ENCODE peak calls at places on chromosome 7, in eight cellular contexts. J is AG04450, W is uterus, B is tibial artery, Q is adrenal gland, S is brain microvascular endothelial cell, O is kidney, M is HCT116. T is an unnamed sample.

GRCh38 chr7:131727189-131727588 is 170.8 kb upstream of the PODXL start:
- DNase-seq in J (no peak), W (no peak), B (no peak), Q (no peak), S (no peak), O (no peak), M (no peak), T (no peak)

GRCh38 chr7:95794917-95795515 is 22.7 kb downstream of the DYNC1I1 start:
- DNase-seq in J (no peak), W (no peak), B (no peak), Q (no peak), S (peak), O (no peak), M (peak), T (peak)

GRCh38 chr7:23469150-23469960 is 936 bp downstream of the IGF2BP3 start:
- DNase-seq in J (no peak), W (no peak), B (no peak), Q (no peak), S (no peak), O (no peak), M (no peak), T (no peak)

GRCh38 chr7:66377714-66378113 is 172.6 kb downstream of the TPST1 start:
- DNase-seq in J (no peak), W (no peak), B (no peak), Q (no peak), S (no peak), O (no peak), M (no peak), T (no peak)

GRCh38 chr7:13414661-13415105 is 574.8 kb downstream of the ETV1 start:
- DNase-seq in J (no peak), W (no peak), B (no peak), Q (no peak), S (peak), O (no peak), M (no peak), T (no peak)

GRCh38 chr7:105209870-105210269 is 178.9 kb downstream of the SRPK2 start:
- DNase-seq in J (no peak), W (no peak), B (no peak), Q (no peak), S (no peak), O (no peak), M (no peak), T (no peak)

GRCh38 chr7:44063894-44064651 is 1.3 kb downstream of the PGAM2 start:
- DNase-seq in J (no peak), W (no peak), B (peak), Q (no peak), S (no peak), O (peak), M (no peak), T (no peak)

GRCh38 chr7:90269163-90269562 is 24.2 kb downstream of the CFAP69 start:
- DNase-seq in J (no peak), W (no peak), B (no peak), Q (no peak), S (no peak), O (no peak), M (no peak), T (no peak)

DNA sequence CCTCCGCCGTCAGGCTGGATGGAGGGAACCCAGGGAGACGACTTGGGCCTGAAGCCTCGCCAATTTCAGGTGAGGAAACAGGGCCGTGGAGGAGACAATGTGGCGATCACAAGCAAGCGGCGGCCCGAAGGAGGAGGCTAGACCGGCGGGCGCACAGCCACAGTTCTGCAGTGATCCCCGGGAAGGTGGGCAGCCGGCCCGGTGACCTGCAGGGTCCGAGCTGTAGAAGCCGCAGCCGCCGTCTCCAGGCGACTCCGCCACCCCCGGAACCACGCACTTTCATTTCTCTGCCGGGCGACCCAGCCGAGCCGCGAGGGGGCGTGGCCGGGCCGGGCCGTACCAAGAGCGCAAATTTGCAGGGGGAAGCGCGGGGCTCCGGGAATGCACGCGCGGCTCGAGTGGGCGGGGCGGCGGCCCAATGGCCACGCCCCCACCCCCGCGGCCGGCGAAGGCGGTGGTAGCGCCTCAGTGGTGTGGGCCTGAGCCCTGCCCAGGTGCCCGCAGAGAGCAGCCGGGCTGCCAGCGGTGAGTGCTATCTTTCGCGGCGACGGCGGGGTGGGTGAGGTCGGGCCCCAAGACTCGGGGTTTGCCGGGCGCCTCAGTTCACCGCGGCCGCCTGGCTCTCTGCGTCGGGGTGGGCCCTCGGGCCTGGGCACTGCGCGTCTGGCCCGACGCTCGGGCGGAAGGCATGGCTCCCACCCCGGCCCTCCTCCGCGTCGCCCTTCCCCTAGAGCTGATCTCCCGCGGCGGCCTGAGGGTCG is at the start of gene POR:
- DNase-seq in J (peak), W (peak), B (peak), Q (peak), S (peak), O (peak), M (peak), T (peak)
- TF ChIP-seq CTCF in J (no peak), W (peak), B (no peak), Q (no peak), S (no peak), O (peak), M (no peak), T (peak)

GRCh38 chr7:55044791-55045190 is 26.0 kb downstream of the EGFR start:
- DNase-seq in J (no peak), W (no peak), B (no peak), Q (no peak), S (no peak), O (no peak), M (no peak), T (no peak)
- H3K27ac ChIP-seq in J (peak), W (no peak), B (peak), Q (no peak), S (no peak), O (peak), M (no peak), T (no peak)

GRCh38 chr7:149497467-149498261 is at the start of gene ZNF746:
- DNase-seq in J (peak), W (peak), B (peak), Q (peak), S (peak), O (peak), M (peak), T (peak)

GRCh38 chr7:149496642-149497391 is 792 bp downstream of the ZNF746 start:
- DNase-seq in J (no peak), W (peak), B (no peak), Q (peak), S (peak), O (peak), M (no peak), T (peak)

GRCh38 chr7:149494738-149495368 is 2.8 kb downstream of the ZNF746 start:
- DNase-seq in J (peak), W (no peak), B (no peak), Q (no peak), S (no peak), O (no peak), M (no peak), T (no peak)

GRCh38 chr7:149493366-149493765 is 4.2 kb downstream of the ZNF746 start:
- DNase-seq in J (no peak), W (no peak), B (no peak), Q (no peak), S (no peak), O (no peak), M (no peak), T (no peak)

DNA sequence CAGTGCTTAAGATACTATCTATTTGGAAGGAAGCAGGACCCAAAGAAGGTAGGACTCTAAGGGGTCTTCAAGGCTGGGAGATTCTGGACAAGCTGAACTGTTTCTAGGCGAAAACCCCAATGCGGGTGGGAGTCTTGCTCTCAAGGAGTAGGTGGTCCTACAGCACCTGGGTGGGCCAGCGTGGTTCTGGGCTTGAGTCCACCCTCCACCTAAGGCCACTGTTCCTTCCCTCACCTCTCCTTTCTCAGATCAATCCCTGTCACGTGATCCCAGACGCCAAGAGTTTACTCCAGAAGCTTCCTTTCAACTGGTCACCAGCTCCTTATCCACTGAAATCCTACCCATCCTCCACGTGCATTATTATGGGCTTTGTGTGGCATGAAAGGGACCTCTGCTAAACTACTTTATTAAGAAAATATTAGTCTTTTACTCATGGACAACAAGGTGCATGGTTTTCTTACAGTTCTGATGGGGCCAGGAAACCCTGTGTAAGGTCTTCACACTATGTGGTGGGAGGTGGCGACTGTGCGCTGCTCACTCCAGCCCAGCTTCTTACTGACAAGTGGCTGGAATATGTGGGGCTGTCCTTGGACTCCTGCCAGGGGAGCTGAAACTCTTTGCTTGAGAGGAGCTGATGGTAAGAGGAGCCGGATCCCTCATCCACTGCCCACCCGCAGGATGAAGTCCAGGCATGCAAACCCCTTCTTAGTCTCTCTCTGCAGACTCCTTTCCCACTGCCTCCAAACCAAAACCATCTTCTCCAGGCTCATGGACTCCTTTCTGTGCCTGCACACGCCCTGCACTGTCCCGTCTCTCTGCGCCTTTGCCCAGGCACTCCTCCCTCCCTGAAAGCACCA is 1.6 kb downstream of the ZNF746 start:
- DNase-seq in J (peak), W (peak), B (peak), Q (peak), S (peak), O (peak), M (no peak), T (peak)
- H3K4me3 ChIP-seq in J (peak), W (peak), B (peak), Q (no peak), S (peak), O (peak), M (peak), T (no peak)

GRCh38 chr7:37833818-37834146 is 14.6 kb upstream of the NME8 start:
- DNase-seq in J (no peak), W (no peak), B (no peak), Q (no peak), S (no peak), O (no peak), M (no peak), T (no peak)

GRCh38 chr7:37833107-37833817 is 15.1 kb upstream of the NME8 start:
- DNase-seq in J (no peak), W (peak), B (no peak), Q (peak), S (peak), O (peak), M (peak), T (peak)

GRCh38 chr7:37826825-37827224 is 21.6 kb upstream of the NME8 start:
- DNase-seq in J (no peak), W (no peak), B (no peak), Q (no peak), S (no peak), O (no peak), M (no peak), T (no peak)

GRCh38 chr7:37831214-37831613 is 17.2 kb upstream of the NME8 start:
- DNase-seq in J (no peak), W (no peak), B (no peak), Q (no peak), S (no peak), O (no peak), M (no peak), T (no peak)

GRCh38 chr7:37832194-37832593 is 16.2 kb upstream of the NME8 start:
- DNase-seq in J (no peak), W (peak), B (peak), Q (peak), S (peak), O (peak), M (no peak), T (peak)
- TF ChIP-seq CTCF in J (no peak), W (peak), B (no peak), Q (peak), S (no peak), O (no peak), M (no peak), T (no peak)

GRCh38 chr7:134645478-134645877 is 1.2 kb upstream of the BPGM start:
- DNase-seq in J (no peak), W (no peak), B (no peak), Q (no peak), S (no peak), O (no peak), M (no peak), T (no peak)
- H3K27ac ChIP-seq in J (no peak), W (peak), B (peak), Q (no peak), S (peak), O (no peak), M (no peak), T (no peak)

DNA sequence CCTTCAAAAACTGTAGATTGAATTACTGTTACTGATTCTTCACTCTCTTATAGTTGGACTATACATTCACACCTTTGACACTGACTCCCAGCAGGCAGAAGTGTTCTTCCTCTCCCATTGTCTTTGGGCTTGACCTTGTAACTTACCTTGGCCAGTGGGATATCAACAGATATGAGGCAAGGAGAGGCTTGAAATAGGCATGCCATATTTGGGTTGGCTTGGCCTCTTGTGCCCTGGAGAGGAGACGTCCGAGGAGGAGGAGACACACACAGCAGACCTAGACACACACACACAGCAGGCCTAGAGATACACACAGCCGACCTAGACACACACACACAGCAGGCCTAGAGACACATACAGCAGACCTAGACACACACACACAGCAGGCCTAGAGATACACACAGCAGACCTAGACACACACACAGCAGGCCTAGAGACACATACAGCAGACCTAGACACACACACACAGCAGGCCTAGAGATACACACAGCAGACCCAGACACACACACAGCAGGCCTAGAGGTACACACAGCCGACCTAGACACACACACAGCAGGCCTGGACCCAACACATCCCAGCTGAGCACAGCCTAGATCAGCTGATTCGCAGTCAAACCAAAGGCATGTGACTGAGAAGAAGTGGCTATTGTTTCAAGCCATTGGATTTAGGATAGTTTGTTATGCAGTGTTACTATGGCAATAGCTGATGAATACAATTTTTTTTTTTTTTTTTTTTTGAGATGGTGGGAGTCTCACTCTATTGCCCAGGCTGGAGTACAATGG is 12.5 kb upstream of the GNA12 start:
- DNase-seq in J (no peak), W (no peak), B (no peak), Q (no peak), S (peak), O (peak), M (no peak), T (no peak)
- H3K4me3 ChIP-seq in J (no peak), W (no peak), B (no peak), Q (no peak), S (no peak), O (no peak), M (no peak), T (no peak)

DNA sequence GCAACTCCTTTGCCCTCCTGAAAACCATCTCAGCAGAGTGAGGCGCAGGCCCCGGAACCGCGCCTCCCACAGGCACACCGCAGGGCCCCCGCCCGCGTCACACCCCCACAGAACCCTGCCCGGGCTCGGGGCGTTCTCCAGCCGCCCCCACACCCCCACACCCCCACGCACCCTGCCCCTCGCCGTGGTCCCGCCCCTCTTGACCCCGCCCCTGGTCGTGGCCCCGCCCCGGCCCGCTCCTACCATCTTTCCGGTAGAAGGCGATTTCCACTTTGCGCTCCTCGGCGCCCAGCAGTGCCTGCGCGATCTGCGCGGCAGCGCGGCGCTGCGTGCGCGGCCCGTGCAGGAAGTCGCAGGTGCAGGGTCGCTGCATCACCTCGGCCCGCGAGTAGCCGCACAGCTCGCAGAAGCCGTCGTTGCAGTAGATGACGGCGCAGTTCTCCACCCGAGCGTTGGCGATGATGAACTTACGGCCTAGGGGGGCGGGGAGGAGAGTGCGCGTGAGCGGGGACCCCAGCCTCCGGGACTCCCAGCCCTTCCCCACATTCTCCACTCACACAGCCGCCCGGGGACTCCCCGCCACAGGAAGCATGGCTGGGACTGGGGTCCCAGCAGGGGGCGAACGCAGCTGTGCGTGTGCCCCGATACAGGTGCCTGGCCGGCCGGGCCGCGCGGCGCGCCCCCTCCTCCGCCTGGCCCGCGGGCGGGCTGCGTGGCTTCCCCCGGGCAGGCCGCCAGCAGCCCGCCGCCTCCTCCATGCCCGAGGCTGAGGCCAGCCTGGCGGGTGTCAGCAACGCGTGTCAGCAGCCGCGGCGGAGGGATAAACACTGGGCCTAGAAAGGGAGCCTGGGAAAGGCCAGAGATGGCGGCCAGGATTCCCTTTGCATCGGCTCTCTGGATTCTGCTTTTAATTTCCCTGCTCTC is 3.4 kb downstream of the KCNH2 start:
- DNase-seq in J (no peak), W (peak), B (no peak), Q (no peak), S (no peak), O (no peak), M (peak), T (peak)
- TF ChIP-seq CTCF in J (peak), W (peak), B (no peak), Q (peak), S (peak), O (no peak), M (peak), T (peak)

GRCh38 chr7:29400435-29400834 is 163.2 kb upstream of the PRR15 start:
- DNase-seq in J (no peak), W (no peak), B (no peak), Q (no peak), S (no peak), O (no peak), M (no peak), T (no peak)

GRCh38 chr7:29397398-29397797 is 166.2 kb upstream of the PRR15 start:
- DNase-seq in J (no peak), W (no peak), B (no peak), Q (no peak), S (no peak), O (no peak), M (no peak), T (no peak)

GRCh38 chr7:29394321-29394720 is 169.3 kb upstream of the PRR15 start:
- DNase-seq in J (no peak), W (no peak), B (no peak), Q (no peak), S (no peak), O (no peak), M (no peak), T (no peak)

GRCh38 chr7:29398011-29398410 is 165.6 kb upstream of the PRR15 start:
- DNase-seq in J (no peak), W (no peak), B (no peak), Q (no peak), S (no peak), O (no peak), M (no peak), T (no peak)

DNA sequence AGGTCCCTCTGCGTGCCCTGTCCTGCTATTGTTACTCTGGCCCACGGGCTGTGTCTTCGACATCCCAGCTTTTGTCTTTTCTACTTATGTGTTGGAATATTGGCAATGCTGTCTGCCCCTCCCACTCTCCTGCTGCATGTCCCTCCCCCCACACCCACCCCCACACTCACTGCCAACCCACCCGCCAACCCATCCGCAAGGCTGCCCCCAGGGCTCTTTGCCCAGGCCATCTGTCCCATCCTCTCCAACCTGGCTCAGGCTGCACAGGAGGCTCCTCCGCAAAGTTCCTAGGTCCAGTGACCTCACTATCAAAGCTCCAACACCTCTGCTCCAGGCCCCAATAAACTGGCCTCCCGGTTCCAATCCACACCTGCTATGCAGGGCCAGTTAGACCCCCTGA is 167.1 kb upstream of the PRR15 start:
- DNase-seq in J (no peak), W (no peak), B (no peak), Q (no peak), S (no peak), O (no peak), M (no peak), T (no peak)
- H3K27ac ChIP-seq in J (no peak), W (no peak), B (no peak), Q (no peak), S (no peak), O (no peak), M (no peak), T (no peak)

T was measured in body of pancreas.